ENCODE peak calls at places on chromosome 16, in six cellular contexts. T, R, Z, I, N and K are unnamed samples.

GRCh38 chr16:89037261-89038152 is 56.1 kb upstream of the ACSF3 start:
- DNase-seq in R (peak; percentile 33), I (peak; percentile 81), N (peak; percentile 87), T (no peak), Z (no peak), K (no peak)

GRCh38 chr16:79661578-79661977 is 61.0 kb upstream of the MAF start:
- DNase-seq in N (no peak), I (no peak), Z (no peak), R (no peak), T (no peak), K (no peak)

GRCh38 chr16:88804552-88805339 is 1.2 kb downstream of the CDT1 start:
- DNase-seq in I (peak; percentile 58), T (peak; percentile 64), N (no peak), Z (no peak), R (peak; percentile 36), K (peak; percentile 74)

GRCh38 chr16:52912565-52913173 is 140.0 kb downstream of the CHD9NB start:
- DNase-seq in N (peak; percentile 82), I (peak; percentile 46), R (peak; percentile 55), Z (peak; percentile 11), T (peak; percentile 55), K (peak; percentile 78)

GRCh38 chr16:14070555-14070876 is 603 bp upstream of the MRTFB start:
- DNase-seq in N (no peak), R (no peak), I (no peak), T (no peak), Z (no peak), K (no peak)

GRCh38 chr16:86697715-86698114 is 119.4 kb downstream of the FOXL1 start:
- DNase-seq in I (no peak), Z (no peak), N (no peak), T (no peak), R (no peak), K (no peak)

GRCh38 chr16:23504453-23505179 is 5.7 kb downstream of the GGA2 start:
- DNase-seq in T (peak; percentile 27), Z (peak; percentile 77), N (peak; percentile 49), R (peak; percentile 59), I (peak; percentile 44), K (peak; percentile 58)

GRCh38 chr16:89473791-89474414 is 16.5 kb downstream of the ANKRD11 start:
- DNase-seq in Z (no peak), R (no peak), T (no peak), N (no peak), I (no peak), K (no peak)

GRCh38 chr16:22890976-22891375 is 77.0 kb downstream of the HS3ST2 start:
- DNase-seq in I (no peak), Z (no peak), R (no peak), N (no peak), T (no peak), K (no peak)

GRCh38 chr16:64907844-64908243 is 214.0 kb downstream of the CDH11 start:
- DNase-seq in Z (no peak), R (no peak), N (no peak), I (no peak), T (peak; percentile 22), K (no peak)

GRCh38 chr16:15993946-15994665 is 44.7 kb downstream of the ABCC1 start:
- DNase-seq in Z (no peak), R (no peak), I (no peak), N (no peak), T (no peak), K (no peak)

GRCh38 chr16:66617728-66618127 is 13.2 kb downstream of the CMTM3 start:
- DNase-seq in T (no peak), R (no peak), N (no peak), Z (no peak), I (peak; percentile 72), K (no peak)

GRCh38 chr16:84053237-84053636 is 10.6 kb upstream of the SLC38A8 start:
- DNase-seq in I (no peak), R (no peak), Z (no peak), N (no peak), T (no peak), K (no peak)

GRCh38 chr16:65698943-65699342 is 577.1 kb upstream of the CDH11 start:
- DNase-seq in R (no peak), I (no peak), T (no peak), Z (no peak), N (no peak), K (no peak)

GRCh38 chr16:83561876-83562275 is 245.9 kb upstream of the HSBP1 start:
- DNase-seq in R (no peak), I (peak; percentile 25), Z (no peak), N (no peak), T (no peak), K (peak; percentile 13)

GRCh38 chr16:53056528-53056881 is 1.7 kb downstream of the CHD9 start:
- DNase-seq in T (no peak), I (no peak), R (no peak), N (no peak), Z (no peak), K (peak; percentile 72)

DNA sequence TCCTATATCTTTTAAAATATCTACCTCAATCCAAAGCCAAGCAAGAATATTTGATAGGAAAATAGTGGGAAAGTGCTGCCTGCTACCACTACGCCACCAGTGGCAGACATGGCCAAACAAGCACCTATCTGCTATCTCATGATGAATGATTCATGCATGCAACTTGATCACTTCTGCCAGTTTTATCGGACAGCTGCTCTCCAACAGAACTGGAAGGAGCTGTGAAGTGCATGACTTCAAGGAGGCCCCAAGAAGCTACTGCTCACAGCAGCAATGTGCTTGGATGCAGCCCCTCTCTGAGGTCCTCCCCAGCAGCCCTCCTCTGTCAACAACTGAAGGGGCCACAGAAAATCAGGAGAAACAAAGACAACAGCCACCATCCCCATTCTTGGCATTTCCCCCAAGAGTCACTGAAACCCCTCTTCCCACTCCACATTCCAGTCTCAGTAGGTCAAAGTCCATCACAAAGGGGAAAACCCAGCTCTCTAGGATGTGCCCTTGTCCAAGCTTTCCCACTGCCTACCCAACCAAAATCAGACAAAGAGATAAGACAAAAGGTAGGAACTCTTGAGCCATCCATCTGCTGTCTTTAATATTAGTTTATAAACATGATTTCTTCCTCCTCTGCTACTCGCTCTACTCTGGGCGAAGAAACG is 215.3 kb downstream of the C16orf78 start:
- DNase-seq in Z (no peak), I (no peak), R (no peak), T (no peak), N (peak; percentile 53), K (no peak)
- TF ChIP-seq MAX in Z (no peak), I (no peak), R (no peak), T (no peak), N (no peak), K (no peak)

DNA sequence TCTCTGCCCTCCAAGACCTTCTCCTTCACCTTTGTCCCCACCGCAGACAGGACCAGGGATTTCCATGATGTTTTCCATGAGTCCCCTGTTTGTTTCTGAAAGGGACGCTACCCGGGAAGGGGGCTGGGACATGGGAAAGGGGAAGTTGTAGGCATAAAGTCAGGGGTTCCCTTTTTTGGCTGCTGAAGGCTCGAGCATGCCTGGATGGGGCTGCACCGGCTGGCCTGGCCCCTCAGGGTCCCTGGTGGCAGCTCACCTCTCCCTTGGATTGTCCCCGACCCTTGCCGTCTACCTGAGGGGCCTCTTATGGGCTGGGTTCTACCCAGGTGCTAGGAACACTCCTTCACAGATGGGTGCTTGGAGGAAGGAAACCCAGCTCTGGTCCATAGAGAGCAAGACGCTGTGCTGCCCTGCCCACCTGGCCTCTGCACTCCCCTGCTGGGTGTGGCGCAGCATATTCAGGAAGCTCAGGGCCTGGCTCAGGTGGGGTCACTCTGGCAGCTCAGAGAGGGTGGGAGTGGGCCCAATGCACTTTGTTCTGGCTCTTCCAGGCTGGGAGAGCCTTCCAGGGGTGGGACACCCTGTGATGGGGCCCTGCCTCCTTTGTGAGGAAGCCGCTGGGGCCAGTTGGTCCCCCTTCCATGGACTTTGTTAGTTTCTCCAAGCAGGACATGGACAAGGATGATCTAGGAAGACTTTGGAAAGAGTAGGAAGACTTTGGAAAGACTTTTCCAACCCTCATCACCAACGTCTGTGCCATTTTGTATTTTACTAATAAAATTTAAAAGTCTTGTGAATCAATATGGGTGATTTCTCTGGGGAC is 12.2 kb downstream of the CX3CL1 start:
- DNase-seq in N (no peak), T (no peak), Z (no peak), R (no peak), I (no peak), K (no peak)
- TF ChIP-seq CHD2 in N (no peak), T (no peak), Z (no peak), R (no peak), I (no peak), K (no peak)

DNA sequence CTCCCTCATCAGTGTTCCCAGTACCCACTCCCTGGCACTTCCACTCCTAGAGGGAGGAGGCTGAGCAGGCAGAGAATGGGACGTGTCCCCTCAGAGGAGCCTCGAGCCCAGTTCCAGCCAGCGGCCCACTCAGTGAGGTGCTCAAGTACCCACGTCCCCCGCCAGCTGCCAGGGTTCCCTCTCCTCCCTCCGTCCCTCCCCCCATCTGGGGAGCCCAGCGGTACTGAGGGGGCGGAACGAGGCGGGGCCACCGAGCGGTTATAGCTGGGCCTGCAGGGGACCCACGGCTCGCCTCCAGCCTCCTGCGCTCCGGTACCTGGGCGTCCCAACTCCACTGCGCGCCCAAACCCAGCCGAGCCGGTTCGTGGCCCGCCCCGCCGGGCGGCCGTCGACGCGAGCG is at the start of gene NPW:
- DNase-seq in R (no peak), T (peak; percentile 68), N (peak; percentile 78), I (peak; percentile 64), Z (no peak), K (no peak)
- TF ChIP-seq MAX in R (no peak), T (no peak), N (no peak), I (no peak), Z (no peak), K (no peak)

GRCh38 chr16:73329363-73330306 is 281.7 kb upstream of the ZFHX3 start:
- DNase-seq in T (peak; percentile 61), R (no peak), N (no peak), I (no peak), Z (no peak), K (peak; percentile 8)
- TF ChIP-seq CHD2 in T (no peak), R (no peak), N (no peak), I (no peak), Z (no peak), K (no peak)

DNA sequence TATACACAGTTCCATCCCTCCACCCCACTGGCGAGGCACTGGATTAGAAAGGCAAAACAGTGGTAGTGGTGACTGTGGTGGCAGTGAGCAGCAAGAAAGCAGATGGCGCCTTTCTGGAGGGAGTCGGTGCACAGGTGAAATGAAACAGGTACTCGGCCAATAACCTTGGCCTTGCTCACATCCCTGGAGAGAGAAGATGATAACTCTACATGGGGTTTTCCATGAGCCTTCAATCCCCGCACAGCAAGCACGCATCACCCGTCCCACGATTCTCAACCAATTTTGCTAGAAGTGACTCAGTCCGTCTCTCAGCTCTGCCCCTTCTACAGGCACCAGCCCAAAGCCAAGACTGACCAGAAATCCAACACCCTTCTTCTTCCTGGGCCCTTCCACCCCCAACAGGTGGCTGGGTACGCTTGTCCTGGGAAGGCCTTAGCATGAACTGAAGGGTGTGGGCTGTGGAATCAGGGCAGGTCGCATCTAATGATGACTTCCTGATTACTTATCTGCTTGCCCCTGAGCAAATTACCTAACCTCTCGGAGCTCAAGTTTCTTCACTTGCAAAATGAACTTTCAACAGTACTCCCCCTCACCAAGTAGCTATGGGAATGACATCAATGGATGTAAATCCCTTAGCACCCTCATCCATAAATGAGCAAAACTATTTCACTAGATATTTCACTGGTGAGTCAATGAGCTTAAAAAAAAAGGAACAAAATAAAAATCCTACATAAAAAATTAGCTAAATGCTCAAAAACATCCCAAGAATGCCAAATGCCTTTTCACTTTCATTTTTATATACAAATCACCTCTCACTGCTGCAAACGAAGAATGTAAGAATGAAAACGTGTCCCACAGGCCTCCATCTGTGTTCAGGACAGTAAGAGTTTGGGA is 18.0 kb downstream of the XPO6 start:
- DNase-seq in T (no peak), Z (no peak), N (no peak), R (no peak), I (no peak), K (no peak)
- TF ChIP-seq MAX in T (no peak), Z (no peak), N (no peak), R (no peak), I (no peak), K (no peak)